ENCODE peak calls at places on chromosomes 4 and X, in five cellular contexts. One of them, this sample, is unnamed.

GRCh38 chrX:87338510-87338909 is 179.1 kb upstream of the KLHL4 start:
- DNase-seq in breast epithelium: no peak
- DNase-seq in Peyer's patch: no peak
- DNase-seq in vagina: no peak
- DNase-seq in right lobe of liver: no peak
- DNase-seq in this sample: no peak

GRCh38 chr4:165537028-165537648 is 158.3 kb downstream of the CPE start:
- DNase-seq in breast epithelium: no peak
- DNase-seq in Peyer's patch: no peak
- DNase-seq in vagina: no peak
- DNase-seq in right lobe of liver: no peak
- DNase-seq in this sample: peak; percentile 36

GRCh38 chr4:78002260-78002659 is 54.9 kb upstream of the FRAS1 start:
- DNase-seq in breast epithelium: no peak
- DNase-seq in Peyer's patch: no peak
- DNase-seq in vagina: no peak
- DNase-seq in right lobe of liver: no peak
- DNase-seq in this sample: no peak

GRCh38 chrX:45743906-45744625 is 543.4 kb upstream of the DIPK2B start:
- DNase-seq in breast epithelium: no peak
- DNase-seq in Peyer's patch: no peak
- DNase-seq in vagina: no peak
- DNase-seq in right lobe of liver: no peak
- DNase-seq in this sample: no peak

GRCh38 chrX:148043456-148043855 is 62.3 kb downstream of the FMR1NB start:
- DNase-seq in breast epithelium: no peak
- DNase-seq in Peyer's patch: no peak
- DNase-seq in vagina: no peak
- DNase-seq in right lobe of liver: no peak
- DNase-seq in this sample: no peak

GRCh38 chr4:17701882-17702281 is 79.5 kb downstream of the FAM184B start:
- DNase-seq in breast epithelium: no peak
- DNase-seq in Peyer's patch: no peak
- DNase-seq in vagina: peak; percentile 27
- DNase-seq in right lobe of liver: no peak
- DNase-seq in this sample: no peak

GRCh38 chr4:152626790-152627189 is 53.0 kb downstream of the TMEM154 start:
- DNase-seq in breast epithelium: no peak
- DNase-seq in Peyer's patch: no peak
- DNase-seq in vagina: peak; percentile 18
- DNase-seq in right lobe of liver: no peak
- DNase-seq in this sample: no peak

GRCh38 chr4:145183023-145183422 is 2.6 kb upstream of the OTUD4 start:
- DNase-seq in breast epithelium: no peak
- DNase-seq in Peyer's patch: no peak
- DNase-seq in vagina: no peak
- DNase-seq in right lobe of liver: no peak
- DNase-seq in this sample: no peak

GRCh38 chr4:185209031-185209851 is at the start of gene SNX25:
- DNase-seq in breast epithelium: peak; percentile 85
- DNase-seq in Peyer's patch: peak; percentile 89
- DNase-seq in vagina: no peak
- DNase-seq in right lobe of liver: peak; percentile 94
- DNase-seq in this sample: peak; percentile 86

GRCh38 chr4:126568652-126569580 is 1063.8 kb upstream of the INTU start:
- DNase-seq in breast epithelium: no peak
- DNase-seq in Peyer's patch: no peak
- DNase-seq in vagina: no peak
- DNase-seq in right lobe of liver: no peak
- DNase-seq in this sample: no peak

GRCh38 chr4:149534779-149535178 is 280.9 kb downstream of the IQCM start:
- DNase-seq in breast epithelium: no peak
- DNase-seq in Peyer's patch: no peak
- DNase-seq in vagina: no peak
- DNase-seq in right lobe of liver: no peak
- DNase-seq in this sample: no peak

GRCh38 chrX:45537936-45538335 is 337.3 kb upstream of the DIPK2B start:
- DNase-seq in breast epithelium: no peak
- DNase-seq in Peyer's patch: no peak
- DNase-seq in vagina: no peak
- DNase-seq in right lobe of liver: no peak
- DNase-seq in this sample: no peak

GRCh38 chr4:8690216-8690786 is 97.7 kb downstream of the CPZ start:
- DNase-seq in breast epithelium: peak; percentile 33
- DNase-seq in Peyer's patch: no peak
- DNase-seq in vagina: no peak
- DNase-seq in right lobe of liver: no peak
- DNase-seq in this sample: no peak

GRCh38 chr4:55444822-55445221 is 49.1 kb downstream of the TMEM165 start:
- DNase-seq in breast epithelium: no peak
- DNase-seq in Peyer's patch: no peak
- DNase-seq in vagina: no peak
- DNase-seq in right lobe of liver: no peak
- DNase-seq in this sample: peak; percentile 17

GRCh38 chrX:116499780-116500179 is 37.0 kb upstream of the CT83 start:
- DNase-seq in breast epithelium: no peak
- DNase-seq in Peyer's patch: no peak
- DNase-seq in vagina: no peak
- DNase-seq in right lobe of liver: no peak
- DNase-seq in this sample: no peak

GRCh38 chrX:7090506-7091095 is 56.9 kb upstream of the STS start:
- DNase-seq in breast epithelium: no peak
- DNase-seq in Peyer's patch: no peak
- DNase-seq in vagina: no peak
- DNase-seq in right lobe of liver: no peak
- DNase-seq in this sample: no peak

GRCh38 chrX:12967711-12968465 is 7.0 kb upstream of the TMSB4X start:
- DNase-seq in breast epithelium: no peak
- DNase-seq in Peyer's patch: no peak
- DNase-seq in vagina: no peak
- DNase-seq in right lobe of liver: no peak
- DNase-seq in this sample: no peak

GRCh38 chr4:120071192-120071795 is 4.6 kb upstream of the MAD2L1 start:
- DNase-seq in breast epithelium: no peak
- DNase-seq in Peyer's patch: peak; percentile 43
- DNase-seq in vagina: no peak
- DNase-seq in right lobe of liver: no peak
- DNase-seq in this sample: peak; percentile 85

GRCh38 chr4:99221980-99222379 is 2.9 kb upstream of the ADH6 start:
- DNase-seq in breast epithelium: no peak
- DNase-seq in Peyer's patch: no peak
- DNase-seq in vagina: no peak
- DNase-seq in right lobe of liver: no peak
- DNase-seq in this sample: no peak

GRCh38 chrX:39627257-39627656 is 470.5 kb downstream of the BCOR start:
- DNase-seq in breast epithelium: no peak
- DNase-seq in Peyer's patch: no peak
- DNase-seq in vagina: no peak
- DNase-seq in right lobe of liver: peak; percentile 29
- DNase-seq in this sample: no peak

GRCh38 chr4:8765631-8766590 is 105.7 kb downstream of the HMX1 start:
- DNase-seq in breast epithelium: peak; percentile 43
- DNase-seq in Peyer's patch: no peak
- DNase-seq in vagina: no peak
- DNase-seq in right lobe of liver: peak; percentile 11
- DNase-seq in this sample: no peak

GRCh38 chr4:128979934-128980333 is 113.4 kb downstream of the SCLT1 start:
- DNase-seq in breast epithelium: no peak
- DNase-seq in Peyer's patch: no peak
- DNase-seq in vagina: no peak
- DNase-seq in right lobe of liver: no peak
- DNase-seq in this sample: no peak

GRCh38 chrX:18617351-18617750 is 54.6 kb downstream of the RS1 start:
- DNase-seq in breast epithelium: no peak
- DNase-seq in Peyer's patch: no peak
- DNase-seq in vagina: no peak
- DNase-seq in right lobe of liver: no peak
- DNase-seq in this sample: no peak

GRCh38 chrX:40130207-40130606 is 32.4 kb upstream of the BCOR start:
- DNase-seq in breast epithelium: no peak
- DNase-seq in Peyer's patch: no peak
- DNase-seq in vagina: no peak
- DNase-seq in right lobe of liver: no peak
- DNase-seq in this sample: no peak

GRCh38 chrX:14013074-14013473 is 16.6 kb downstream of the GEMIN8 start:
- DNase-seq in breast epithelium: no peak
- DNase-seq in Peyer's patch: no peak
- DNase-seq in vagina: no peak
- DNase-seq in right lobe of liver: no peak
- DNase-seq in this sample: no peak

GRCh38 chr4:144356941-144357381 is 216.4 kb upstream of the GYPA start:
- DNase-seq in breast epithelium: no peak
- DNase-seq in Peyer's patch: no peak
- DNase-seq in vagina: no peak
- DNase-seq in right lobe of liver: no peak
- DNase-seq in this sample: no peak

GRCh38 chr4:128649575-128650205 is 159.8 kb upstream of the JADE1 start:
- DNase-seq in breast epithelium: no peak
- DNase-seq in Peyer's patch: no peak
- DNase-seq in vagina: no peak
- DNase-seq in right lobe of liver: no peak
- DNase-seq in this sample: no peak

GRCh38 chrX:150869450-150869849 is 29.0 kb downstream of the CD99L2 start:
- DNase-seq in breast epithelium: no peak
- DNase-seq in Peyer's patch: no peak
- DNase-seq in vagina: no peak
- DNase-seq in right lobe of liver: no peak
- DNase-seq in this sample: no peak

GRCh38 chr4:25022741-25023140 is 8.0 kb downstream of the LGI2 start:
- DNase-seq in breast epithelium: no peak
- DNase-seq in Peyer's patch: no peak
- DNase-seq in vagina: no peak
- DNase-seq in right lobe of liver: no peak
- DNase-seq in this sample: no peak

GRCh38 chr4:162837679-162838078 is 329.0 kb downstream of the NAF1 start:
- DNase-seq in breast epithelium: no peak
- DNase-seq in Peyer's patch: no peak
- DNase-seq in vagina: no peak
- DNase-seq in right lobe of liver: no peak
- DNase-seq in this sample: no peak

DNA sequence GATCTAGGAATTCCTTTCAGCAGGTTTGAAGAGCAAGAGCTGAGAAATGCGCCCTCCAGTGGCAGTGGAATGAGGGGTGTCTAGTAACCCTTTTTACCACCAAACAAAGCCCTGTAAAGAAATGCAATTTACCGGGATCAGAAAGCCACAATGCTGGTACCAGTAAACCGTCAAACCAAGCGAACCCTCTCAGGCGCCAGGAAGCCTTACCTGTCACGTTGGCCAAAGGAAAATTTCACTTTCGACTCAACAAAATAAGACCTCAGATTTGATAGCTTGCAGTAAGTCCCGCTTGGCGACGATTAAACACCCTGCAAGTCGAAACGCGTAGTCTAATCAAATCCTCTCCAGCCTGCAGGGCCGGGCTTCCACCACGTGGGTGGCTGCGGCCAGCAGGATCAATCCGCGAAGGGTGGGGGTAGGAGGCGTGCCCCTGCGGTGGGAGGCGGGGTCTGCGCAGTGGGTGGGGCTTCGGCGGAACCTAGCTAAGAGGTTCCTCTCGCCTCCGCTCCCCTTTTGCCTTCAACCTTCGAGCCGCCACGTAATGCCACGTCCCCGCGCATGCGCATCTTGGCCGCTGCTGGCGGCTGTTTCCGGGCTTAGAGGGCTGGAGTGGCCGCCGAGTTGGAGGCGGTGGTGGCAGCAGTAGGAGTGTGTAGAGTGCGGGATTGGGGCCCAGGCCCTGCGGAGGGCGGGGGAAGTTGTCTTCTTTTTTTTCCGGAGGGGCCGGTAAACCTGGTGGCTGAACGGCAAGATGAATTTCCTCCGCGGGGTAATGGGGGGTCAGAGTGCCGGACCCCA is at the start of gene USO1:
- DNase-seq in breast epithelium: peak; percentile 99
- DNase-seq in Peyer's patch: peak; percentile 97
- DNase-seq in vagina: peak; percentile 99
- DNase-seq in right lobe of liver: peak; percentile 99
- DNase-seq in this sample: peak; percentile 100
- TF ChIP-seq POLR2A in breast epithelium: peak; percentile 91
- TF ChIP-seq POLR2A in Peyer's patch: peak; percentile 95
- TF ChIP-seq POLR2A in vagina: peak; percentile 97
- TF ChIP-seq POLR2A in right lobe of liver: peak; percentile 96
- TF ChIP-seq POLR2A in this sample: peak; percentile 90

GRCh38 chr4:44446191-44446590 is 2.4 kb downstream of the KCTD8 start:
- DNase-seq in breast epithelium: no peak
- DNase-seq in Peyer's patch: no peak
- DNase-seq in vagina: no peak
- DNase-seq in right lobe of liver: no peak
- DNase-seq in this sample: no peak

GRCh38 chr4:44447563-44448504 is 775 bp downstream of the KCTD8 start:
- DNase-seq in breast epithelium: peak; percentile 53
- DNase-seq in Peyer's patch: no peak
- DNase-seq in vagina: no peak
- DNase-seq in right lobe of liver: peak; percentile 25
- DNase-seq in this sample: peak; percentile 24

GRCh38 chr4:44446801-44447562 is 1.6 kb downstream of the KCTD8 start:
- DNase-seq in breast epithelium: peak; percentile 39
- DNase-seq in Peyer's patch: no peak
- DNase-seq in vagina: no peak
- DNase-seq in right lobe of liver: no peak
- DNase-seq in this sample: no peak

GRCh38 chr4:44448548-44449443 is at the start of gene KCTD8:
- DNase-seq in breast epithelium: peak; percentile 57
- DNase-seq in Peyer's patch: no peak
- DNase-seq in vagina: no peak
- DNase-seq in right lobe of liver: peak; percentile 82
- DNase-seq in this sample: peak; percentile 82
- TF ChIP-seq POLR2A in breast epithelium: no peak
- TF ChIP-seq POLR2A in Peyer's patch: no peak
- TF ChIP-seq POLR2A in vagina: peak; percentile 19
- TF ChIP-seq POLR2A in right lobe of liver: no peak
- TF ChIP-seq POLR2A in this sample: no peak

GRCh38 chr4:47221721-47222120 is 190.4 kb downstream of the GABRB1 start:
- DNase-seq in breast epithelium: no peak
- DNase-seq in Peyer's patch: no peak
- DNase-seq in vagina: no peak
- DNase-seq in right lobe of liver: no peak
- DNase-seq in this sample: no peak

GRCh38 chr4:47218631-47219030 is 187.3 kb downstream of the GABRB1 start:
- DNase-seq in breast epithelium: no peak
- DNase-seq in Peyer's patch: no peak
- DNase-seq in vagina: no peak
- DNase-seq in right lobe of liver: no peak
- DNase-seq in this sample: no peak

GRCh38 chr4:47219586-47219985 is 188.2 kb downstream of the GABRB1 start:
- DNase-seq in breast epithelium: no peak
- DNase-seq in Peyer's patch: no peak
- DNase-seq in vagina: no peak
- DNase-seq in right lobe of liver: no peak
- DNase-seq in this sample: no peak

GRCh38 chr4:47224361-47224760 is 193.0 kb downstream of the GABRB1 start:
- DNase-seq in breast epithelium: no peak
- DNase-seq in Peyer's patch: no peak
- DNase-seq in vagina: no peak
- DNase-seq in right lobe of liver: no peak
- DNase-seq in this sample: no peak

GRCh38 chr4:47222276-47222675 is 190.9 kb downstream of the GABRB1 start:
- DNase-seq in breast epithelium: no peak
- DNase-seq in Peyer's patch: no peak
- DNase-seq in vagina: no peak
- DNase-seq in right lobe of liver: no peak
- DNase-seq in this sample: no peak
- TF ChIP-seq POLR2A in breast epithelium: no peak
- TF ChIP-seq POLR2A in Peyer's patch: no peak
- TF ChIP-seq POLR2A in vagina: no peak
- TF ChIP-seq POLR2A in right lobe of liver: no peak
- TF ChIP-seq POLR2A in this sample: no peak

GRCh38 chrX:47587091-47587891 is 5.1 kb downstream of the TIMP1 start:
- DNase-seq in breast epithelium: no peak
- DNase-seq in Peyer's patch: no peak
- DNase-seq in vagina: no peak
- DNase-seq in right lobe of liver: no peak
- DNase-seq in this sample: no peak
- TF ChIP-seq POLR2A in breast epithelium: no peak
- TF ChIP-seq POLR2A in Peyer's patch: no peak
- TF ChIP-seq POLR2A in vagina: no peak
- TF ChIP-seq POLR2A in right lobe of liver: no peak
- TF ChIP-seq POLR2A in this sample: peak; percentile 39